ENCODE peak calls at places on chromosome 10, in ten cellular contexts. N is heart left ventricle; U is cardiac muscle cell; F is right lobe of liver; Q is astrocyte; G is transverse colon; C is CD8-positive, alpha-beta T cell; T is tibial artery; O is PC-3; R is neural progenitor cell. Y is an unnamed sample. For H3K27me3 and H3K4me1, the result is how much of the 10 kb centered on the place peaks cover.

GRCh38 chr10:104028146-104028545 is 57.5 kb downstream of the COL17A1 start:
- DNase-seq in N (peak), U (peak), F (no peak), Q (no peak), G (no peak), C (no peak), T (no peak), O (peak), R (peak), Y (no peak)

GRCh38 chr10:65394898-65395297 is 1530.9 kb upstream of the LRRTM3 start:
- DNase-seq in N (no peak), U (no peak), F (no peak), Q (peak), G (no peak), C (no peak), T (no peak), O (peak), R (no peak), Y (peak)

GRCh38 chr10:77737608-77738007 is 100.0 kb upstream of the KCNMA1 start:
- DNase-seq in N (no peak), U (no peak), F (no peak), Q (peak), G (no peak), C (no peak), T (no peak), O (peak), R (no peak), Y (peak)

GRCh38 chr10:18294633-18295032 is 154.4 kb downstream of the CACNB2 start:
- DNase-seq in N (no peak), U (no peak), F (no peak), Q (no peak), G (no peak), C (no peak), T (no peak), O (no peak), R (no peak), Y (no peak)

GRCh38 chr10:1420663-1421362 is 316.5 kb downstream of the ADARB2 start:
- DNase-seq in N (no peak), U (peak), F (no peak), Q (no peak), G (peak), C (peak), T (no peak), O (peak), R (peak), Y (peak)

GRCh38 chr10:8006274-8006999 is 48.1 kb upstream of the GATA3 start:
- DNase-seq in N (no peak), U (no peak), F (no peak), Q (no peak), G (no peak), C (no peak), T (no peak), O (no peak), R (no peak), Y (no peak)

GRCh38 chr10:69096045-69096444 is 8.1 kb downstream of the SRGN start:
- DNase-seq in N (no peak), U (no peak), F (no peak), Q (no peak), G (no peak), C (no peak), T (no peak), O (no peak), R (no peak), Y (no peak)

GRCh38 chr10:79285315-79286185 is 61.7 kb upstream of the PPIF start:
- DNase-seq in N (no peak), U (no peak), F (no peak), Q (no peak), G (no peak), C (no peak), T (no peak), O (no peak), R (no peak), Y (no peak)

GRCh38 chr10:37671802-37672201 is 185.6 kb downstream of the ZNF248 start:
- DNase-seq in N (no peak), U (no peak), F (no peak), Q (no peak), G (no peak), C (no peak), T (no peak), O (no peak), R (no peak), Y (no peak)

GRCh38 chr10:97534746-97535367 is 36.1 kb downstream of the UBTD1 start:
- DNase-seq in N (peak), U (peak), F (no peak), Q (no peak), G (no peak), C (no peak), T (no peak), O (peak), R (peak), Y (no peak)

GRCh38 chr10:113058175-113058961 is 108.3 kb downstream of the TCF7L2 start:
- DNase-seq in N (no peak), U (peak), F (no peak), Q (peak), G (peak), C (no peak), T (no peak), O (no peak), R (peak), Y (no peak)

GRCh38 chr10:15856328-15857000 is 3.8 kb downstream of the MINDY3 start:
- DNase-seq in N (no peak), U (no peak), F (no peak), Q (no peak), G (no peak), C (no peak), T (no peak), O (peak), R (no peak), Y (no peak)

GRCh38 chr10:49140306-49141175 is 6.7 kb upstream of the FAM170B start:
- DNase-seq in N (no peak), U (no peak), F (no peak), Q (no peak), G (no peak), C (no peak), T (no peak), O (no peak), R (no peak), Y (no peak)

GRCh38 chr10:114172241-114172640 is 1.8 kb downstream of the CCDC186 start:
- DNase-seq in N (no peak), U (no peak), F (no peak), Q (peak), G (no peak), C (no peak), T (no peak), O (no peak), R (no peak), Y (no peak)

GRCh38 chr10:9786576-9786975 is 1231.1 kb upstream of the CELF2 start:
- DNase-seq in N (no peak), U (no peak), F (no peak), Q (peak), G (no peak), C (no peak), T (no peak), O (no peak), R (no peak), Y (peak)

GRCh38 chr10:107081644-107082043 is 82.9 kb downstream of the SORCS1 start:
- DNase-seq in N (no peak), U (no peak), F (no peak), Q (no peak), G (no peak), C (no peak), T (no peak), O (no peak), R (no peak), Y (no peak)

GRCh38 chr10:88735661-88736060 is 24.2 kb upstream of the LIPN start:
- DNase-seq in N (no peak), U (no peak), F (no peak), Q (peak), G (no peak), C (no peak), T (no peak), O (no peak), R (no peak), Y (peak)

GRCh38 chr10:66349076-66349475 is 576.8 kb upstream of the LRRTM3 start:
- DNase-seq in N (no peak), U (no peak), F (no peak), Q (no peak), G (no peak), C (no peak), T (no peak), O (no peak), R (peak), Y (no peak)

GRCh38 chr10:17918187-17918903 is 33.4 kb upstream of the SLC39A12 start:
- DNase-seq in N (no peak), U (no peak), F (no peak), Q (no peak), G (no peak), C (no peak), T (no peak), O (no peak), R (no peak), Y (no peak)

GRCh38 chr10:76119515-76119914 is 688.1 kb downstream of the LRMDA start:
- DNase-seq in N (no peak), U (no peak), F (no peak), Q (peak), G (no peak), C (no peak), T (no peak), O (peak), R (no peak), Y (no peak)

GRCh38 chr10:69361303-69361614 is 55.5 kb downstream of the TACR2 start:
- DNase-seq in N (peak), U (no peak), F (no peak), Q (no peak), G (no peak), C (no peak), T (no peak), O (no peak), R (no peak), Y (no peak)

GRCh38 chr10:73407495-73407894 is 6.4 kb downstream of the ANXA7 start:
- DNase-seq in N (no peak), U (no peak), F (no peak), Q (no peak), G (no peak), C (no peak), T (no peak), O (no peak), R (no peak), Y (no peak)

GRCh38 chr10:100659361-100660098 is 85.9 kb upstream of the PAX2 start:
- DNase-seq in N (no peak), U (no peak), F (no peak), Q (no peak), G (no peak), C (no peak), T (no peak), O (no peak), R (no peak), Y (no peak)
- H3K27me3 ChIP-seq in N (half or more), U (half or more), F (under half), Q (half or more), G (half or more), C (under half), T (half or more), O (under half), R (half or more), Y (half or more)

GRCh38 chr10:13219685-13220670 is 14.2 kb downstream of the UCMA start:
- DNase-seq in N (no peak), U (no peak), F (no peak), Q (peak), G (peak), C (no peak), T (no peak), O (peak), R (peak), Y (peak)
- TF ChIP-seq CTCF in N (no peak), U (no peak), F (peak), Q (peak), G (peak), C (no peak), T (no peak), O (peak), R (peak), Y (peak)

DNA sequence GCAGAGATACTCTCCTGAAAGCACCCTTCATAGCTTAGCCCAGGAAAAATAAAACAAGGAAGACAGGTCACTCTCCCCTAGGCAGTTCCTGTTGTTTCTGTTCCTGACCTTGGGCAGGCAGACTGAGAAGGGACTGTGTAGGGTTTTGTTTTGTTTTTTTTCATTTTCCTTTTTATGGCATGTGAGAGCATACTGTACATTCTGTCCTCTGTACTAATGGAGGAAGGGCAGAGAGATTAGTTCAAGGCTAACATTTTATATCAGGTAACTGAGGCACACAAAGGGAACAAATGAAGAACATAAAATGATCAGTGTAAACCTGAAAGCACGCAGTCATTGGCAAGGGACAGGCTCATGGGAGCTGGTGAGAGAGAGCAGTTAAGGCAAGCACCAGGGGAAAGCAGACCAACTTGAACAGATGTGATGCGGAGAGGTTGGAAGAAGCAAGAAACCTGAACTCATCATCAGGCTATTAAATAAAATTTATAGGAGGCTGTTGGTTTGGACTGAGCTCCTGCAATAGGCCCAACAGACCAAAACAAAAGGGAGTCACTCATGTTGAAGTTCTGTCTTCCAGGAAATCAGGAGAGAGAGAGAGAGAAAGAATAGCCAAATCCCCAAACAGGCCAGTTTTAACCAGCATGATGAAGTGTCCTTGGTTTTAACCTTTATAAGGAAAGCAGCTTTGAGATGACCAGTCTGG is 34.2 kb upstream of the PDCD4 start:
- DNase-seq in N (no peak), U (no peak), F (no peak), Q (no peak), G (peak), C (no peak), T (no peak), O (no peak), R (no peak), Y (no peak)
- H3K4me1 ChIP-seq in N (half or more), U (under half), F (under half), Q (under half), G (half or more), C (under half), T (under half), O (under half), R (under half), Y (under half)

GRCh38 chr10:131352765-131353290 is 41.3 kb upstream of the TCERG1L start:
- DNase-seq in N (no peak), U (no peak), F (no peak), Q (no peak), G (no peak), C (no peak), T (no peak), O (no peak), R (no peak), Y (no peak)
- H3K27me3 ChIP-seq in N (under half), U (under half), F (under half), Q (under half), G (under half), C (under half), T (under half), O (under half), R (under half), Y (under half)

GRCh38 chr10:71486465-71487114 is 89.9 kb downstream of the CDH23 start:
- DNase-seq in N (peak), U (peak), F (peak), Q (peak), G (peak), C (no peak), T (peak), O (peak), R (peak), Y (no peak)
- TF ChIP-seq CTCF in N (peak), U (peak), F (peak), Q (peak), G (peak), C (no peak), T (no peak), O (peak), R (peak), Y (peak)

GRCh38 chr10:110502072-110502845 is 4.6 kb downstream of the DUSP5 start:
- DNase-seq in N (no peak), U (no peak), F (no peak), Q (no peak), G (no peak), C (no peak), T (no peak), O (no peak), R (no peak), Y (no peak)
- H3K4me1 ChIP-seq in N (half or more), U (under half), F (under half), Q (half or more), G (under half), C (half or more), T (under half), O (under half), R (under half), Y (under half)

GRCh38 chr10:93074137-93074596 is 474 bp downstream of the CYP26A1 start:
- DNase-seq in N (no peak), U (no peak), F (no peak), Q (no peak), G (no peak), C (no peak), T (no peak), O (peak), R (peak), Y (no peak)

GRCh38 chr10:93074597-93075368 is 1.1 kb downstream of the CYP26A1 start:
- DNase-seq in N (no peak), U (no peak), F (no peak), Q (no peak), G (no peak), C (no peak), T (no peak), O (no peak), R (peak), Y (no peak)

GRCh38 chr10:93076871-93077270 is 3.2 kb downstream of the CYP26A1 start:
- DNase-seq in N (no peak), U (no peak), F (no peak), Q (no peak), G (no peak), C (no peak), T (no peak), O (no peak), R (no peak), Y (no peak)

GRCh38 chr10:93073539-93074136 is at the start of gene CYP26A1:
- DNase-seq in N (no peak), U (peak), F (peak), Q (no peak), G (no peak), C (no peak), T (no peak), O (peak), R (peak), Y (no peak)

GRCh38 chr10:93075369-93076221 is 1.9 kb downstream of the CYP26A1 start:
- DNase-seq in N (no peak), U (no peak), F (no peak), Q (no peak), G (no peak), C (no peak), T (no peak), O (no peak), R (peak), Y (no peak)
- H3K27me3 ChIP-seq in N (under half), U (half or more), F (under half), Q (half or more), G (half or more), C (under half), T (half or more), O (under half), R (half or more), Y (half or more)

GRCh38 chr10:43255644-43256431 is 11.0 kb downstream of the RASGEF1A start:
- DNase-seq in N (peak), U (peak), F (no peak), Q (no peak), G (no peak), C (peak), T (no peak), O (peak), R (peak), Y (no peak)
- TF ChIP-seq CTCF in N (peak), U (peak), F (peak), Q (peak), G (peak), C (peak), T (no peak), O (peak), R (peak), Y (peak)

Y was measured in foreskin keratinocyte.